ENCODE peak calls at places on chromosomes 3 and 15, in eight cellular contexts. T, G, Z, L, A, Q, I and K are unnamed samples. For H3K9me3, the result is how much of the 10 kb centered on the place peaks cover.

GRCh38 chr3:45104715-45105711 is 41.2 kb downstream of the CDCP1 start:
- DNase-seq in T (peak), G (no peak), Z (no peak), L (no peak), A (peak), Q (no peak), I (no peak), K (no peak)

GRCh38 chr15:100433304-100433703 is 91.5 kb upstream of the ADAMTS17 start:
- DNase-seq in T (no peak), G (no peak), Z (no peak), L (no peak), A (no peak), Q (no peak), I (no peak), K (no peak)

GRCh38 chr3:119819806-119820205 is 37.9 kb downstream of the NR1I2 start:
- DNase-seq in T (peak), G (no peak), Z (no peak), L (no peak), A (peak), Q (no peak), I (no peak), K (no peak)

GRCh38 chr3:45957606-45958005 is 14.3 kb downstream of the CXCR6 start:
- DNase-seq in T (no peak), G (no peak), Z (no peak), L (no peak), A (no peak), Q (no peak), I (no peak), K (no peak)

GRCh38 chr3:37864904-37865303 is 3.2 kb downstream of the CTDSPL start:
- DNase-seq in T (no peak), G (no peak), Z (no peak), L (no peak), A (no peak), Q (no peak), I (no peak), K (peak)

GRCh38 chr15:27668471-27669220 is 430.5 kb downstream of the OCA2 start:
- DNase-seq in T (no peak), G (no peak), Z (no peak), L (no peak), A (no peak), Q (no peak), I (no peak), K (no peak)

GRCh38 chr3:108835101-108835500 is 12.5 kb downstream of the TRAT1 start:
- DNase-seq in T (no peak), G (no peak), Z (peak), L (no peak), A (no peak), Q (no peak), I (no peak), K (no peak)

GRCh38 chr15:63354771-63355650 is 26.6 kb downstream of the CA12 start:
- DNase-seq in T (no peak), G (no peak), Z (no peak), L (no peak), A (no peak), Q (no peak), I (no peak), K (no peak)

GRCh38 chr3:176578316-176578715 is 619.0 kb downstream of the TBL1XR1 start:
- DNase-seq in T (no peak), G (no peak), Z (no peak), L (no peak), A (no peak), Q (no peak), I (no peak), K (no peak)

GRCh38 chr15:43930556-43930955 is 103.8 kb downstream of the WDR76 start:
- DNase-seq in T (no peak), G (no peak), Z (no peak), L (no peak), A (no peak), Q (no peak), I (no peak), K (no peak)

GRCh38 chr3:157111578-157111977 is 48.4 kb downstream of the CCNL1 start:
- DNase-seq in T (peak), G (no peak), Z (no peak), L (no peak), A (no peak), Q (no peak), I (no peak), K (no peak)

GRCh38 chr3:141776885-141777284 is 13.7 kb downstream of the GRK7 start:
- DNase-seq in T (no peak), G (no peak), Z (no peak), L (no peak), A (no peak), Q (no peak), I (no peak), K (no peak)

GRCh38 chr15:70902105-70902504 is 9.5 kb downstream of the LRRC49 start:
- DNase-seq in T (peak), G (no peak), Z (no peak), L (peak), A (peak), Q (no peak), I (peak), K (no peak)

GRCh38 chr3:25171118-25171912 is 256.7 kb upstream of the RARB start:
- DNase-seq in T (no peak), G (no peak), Z (no peak), L (no peak), A (no peak), Q (no peak), I (no peak), K (no peak)

GRCh38 chr3:40616420-40616819 is 91.7 kb downstream of the ZNF621 start:
- DNase-seq in T (no peak), G (no peak), Z (no peak), L (no peak), A (no peak), Q (no peak), I (no peak), K (no peak)

GRCh38 chr15:92683511-92683834 is 27.9 kb upstream of the FAM174B start:
- DNase-seq in T (peak), G (no peak), Z (no peak), L (no peak), A (no peak), Q (peak), I (no peak), K (no peak)

GRCh38 chr3:106206613-106207012 is 337.8 kb upstream of the CBLB start:
- DNase-seq in T (no peak), G (no peak), Z (no peak), L (no peak), A (no peak), Q (no peak), I (no peak), K (no peak)

GRCh38 chr3:112375117-112375516 is 42.2 kb downstream of the CD200 start:
- DNase-seq in T (no peak), G (no peak), Z (no peak), L (no peak), A (no peak), Q (no peak), I (no peak), K (no peak)

GRCh38 chr3:45639044-45639392 is 44.5 kb downstream of the LIMD1 start:
- DNase-seq in T (no peak), G (no peak), Z (no peak), L (no peak), A (no peak), Q (no peak), I (no peak), K (no peak)

GRCh38 chr15:26697913-26698312 is 75.0 kb downstream of the GABRB3 start:
- DNase-seq in T (no peak), G (no peak), Z (no peak), L (no peak), A (no peak), Q (no peak), I (no peak), K (no peak)

GRCh38 chr3:25678581-25678980 is 13.9 kb upstream of the TOP2B start:
- DNase-seq in T (peak), G (no peak), Z (no peak), L (no peak), A (no peak), Q (no peak), I (no peak), K (no peak)

GRCh38 chr3:121111914-121112612 is 204.1 kb downstream of the STXBP5L start:
- DNase-seq in T (no peak), G (no peak), Z (no peak), L (no peak), A (no peak), Q (no peak), I (no peak), K (no peak)

GRCh38 chr3:53650424-53650823 is 156.0 kb downstream of the CACNA1D start:
- DNase-seq in T (no peak), G (no peak), Z (no peak), L (no peak), A (no peak), Q (no peak), I (no peak), K (no peak)

GRCh38 chr15:31465083-31465955 is 138.7 kb downstream of the KLF13 start:
- DNase-seq in T (no peak), G (no peak), Z (no peak), L (no peak), A (no peak), Q (peak), I (no peak), K (no peak)

GRCh38 chr3:151501905-151502615 is 41.2 kb upstream of the IGSF10 start:
- DNase-seq in T (no peak), G (no peak), Z (no peak), L (no peak), A (no peak), Q (no peak), I (no peak), K (no peak)

GRCh38 chr15:49060710-49061483 is 14.7 kb upstream of the SECISBP2L start:
- DNase-seq in T (peak), G (no peak), Z (no peak), L (no peak), A (peak), Q (no peak), I (no peak), K (no peak)

GRCh38 chr3:160331127-160331937 is 67.7 kb downstream of the IFT80 start:
- DNase-seq in T (peak), G (no peak), Z (no peak), L (no peak), A (peak), Q (no peak), I (peak), K (peak)

GRCh38 chr15:91975241-91975978 is 121.9 kb downstream of the SLCO3A1 start:
- DNase-seq in T (no peak), G (no peak), Z (no peak), L (no peak), A (no peak), Q (no peak), I (no peak), K (no peak)

GRCh38 chr15:28191832-28192231 is 92.7 kb upstream of the OCA2 start:
- DNase-seq in T (peak), G (no peak), Z (no peak), L (no peak), A (peak), Q (peak), I (no peak), K (no peak)

GRCh38 chr15:78103406-78104118 is 11.2 kb downstream of the SH2D7 start:
- DNase-seq in T (no peak), G (no peak), Z (peak), L (peak), A (no peak), Q (peak), I (no peak), K (no peak)

GRCh38 chr15:45435124-45435903 is 57.0 kb upstream of the GATM start:
- DNase-seq in T (no peak), G (no peak), Z (no peak), L (no peak), A (no peak), Q (no peak), I (no peak), K (no peak)

GRCh38 chr15:25059698-25060471 is 105.1 kb downstream of the SNRPN start:
- DNase-seq in T (no peak), G (no peak), Z (no peak), L (no peak), A (no peak), Q (no peak), I (no peak), K (no peak)
- H3K9me3 ChIP-seq in T (under half), G (half or more), Z (half or more), L (under half), A (half or more), Q (half or more), I (half or more), K (half or more)

DNA sequence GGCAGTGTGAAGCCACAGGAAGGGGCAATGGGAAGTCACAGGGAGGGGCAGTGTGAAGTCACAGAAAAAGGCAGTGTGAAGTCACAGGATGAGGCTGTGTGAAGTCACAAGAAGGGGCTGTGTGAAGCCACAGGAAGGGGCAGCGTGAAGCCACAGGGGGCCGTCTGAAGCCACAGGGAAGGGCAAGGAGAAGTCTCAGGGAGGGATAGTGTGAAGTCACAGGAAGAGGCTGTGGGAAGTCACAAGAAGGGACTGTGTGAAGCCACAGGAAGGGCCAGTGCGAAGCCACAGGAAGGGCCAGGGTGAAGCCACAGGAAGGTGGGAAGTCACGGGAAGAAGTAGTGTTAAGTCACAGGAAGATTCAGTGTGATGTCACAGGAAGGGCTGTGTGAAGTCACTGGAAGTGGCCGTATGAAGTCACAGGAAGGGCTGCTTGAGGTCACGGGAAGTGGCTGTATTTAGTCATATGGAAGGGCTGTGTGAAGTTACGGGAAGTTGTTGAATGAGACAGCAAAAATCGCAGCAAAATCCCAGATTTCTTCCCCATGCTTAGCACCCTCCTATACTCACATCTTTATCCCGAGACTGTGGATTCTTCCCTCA is 38.6 kb downstream of the GASK1A start:
- DNase-seq in T (no peak), G (no peak), Z (no peak), L (no peak), A (no peak), Q (no peak), I (no peak), K (no peak)
- H3K9me3 ChIP-seq in T (under half), G (under half), Z (under half), L (under half), A (under half), Q (under half), I (under half), K (under half)

GRCh38 chr3:13707456-13707855 is 158.5 kb downstream of the FBLN2 start:
- DNase-seq in T (no peak), G (no peak), Z (no peak), L (no peak), A (no peak), Q (no peak), I (no peak), K (no peak)
- H3K9me3 ChIP-seq in T (under half), G (under half), Z (under half), L (under half), A (under half), Q (under half), I (under half), K (under half)

DNA sequence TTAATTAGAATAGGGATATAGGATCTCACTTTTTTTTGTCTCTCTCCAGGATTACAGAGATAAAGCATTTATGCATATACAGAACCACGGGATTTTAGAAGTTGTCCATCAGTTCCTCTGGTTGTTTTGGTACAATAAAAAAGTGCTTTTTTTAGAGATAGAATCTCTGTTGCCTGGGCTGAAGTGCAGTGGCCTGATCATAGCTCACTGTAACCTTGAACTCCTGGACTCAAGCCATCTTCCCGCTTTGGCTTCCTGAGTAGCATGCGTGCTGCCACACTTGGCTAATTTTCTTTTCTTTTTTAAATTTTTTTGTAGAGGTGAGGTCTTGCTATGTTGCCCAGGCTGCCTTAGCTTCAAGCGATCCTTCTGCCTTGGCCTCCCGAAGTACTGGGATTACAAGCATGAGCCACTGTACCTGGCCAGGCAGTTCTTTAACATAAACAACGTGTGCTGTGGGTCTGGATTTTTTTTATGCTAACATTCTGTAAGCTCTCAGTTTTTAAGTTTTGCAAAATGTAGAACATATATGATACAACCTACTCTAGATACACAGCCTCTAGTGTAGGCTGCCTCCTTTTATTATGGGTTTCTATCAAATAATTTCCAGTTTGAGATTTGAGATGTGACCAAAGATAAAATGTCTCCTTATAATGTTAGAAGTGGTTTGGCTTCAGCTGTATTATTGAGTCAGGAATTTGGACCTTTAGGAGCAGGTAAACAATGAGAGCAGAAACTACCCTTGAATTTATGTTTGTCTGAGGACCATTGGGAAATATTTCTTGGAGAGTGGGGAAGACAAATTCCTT is 57.4 kb upstream of the ULK4 start:
- DNase-seq in T (no peak), G (no peak), Z (no peak), L (no peak), A (no peak), Q (peak), I (no peak), K (no peak)
- H3K9me3 ChIP-seq in T (under half), G (under half), Z (under half), L (under half), A (under half), Q (under half), I (under half), K (under half)

GRCh38 chr15:94937243-94937642 is 705.9 kb downstream of the MCTP2 start:
- DNase-seq in T (no peak), G (no peak), Z (no peak), L (no peak), A (no peak), Q (no peak), I (no peak), K (no peak)
- H3K9me3 ChIP-seq in T (under half), G (under half), Z (under half), L (under half), A (under half), Q (under half), I (under half), K (under half)

DNA sequence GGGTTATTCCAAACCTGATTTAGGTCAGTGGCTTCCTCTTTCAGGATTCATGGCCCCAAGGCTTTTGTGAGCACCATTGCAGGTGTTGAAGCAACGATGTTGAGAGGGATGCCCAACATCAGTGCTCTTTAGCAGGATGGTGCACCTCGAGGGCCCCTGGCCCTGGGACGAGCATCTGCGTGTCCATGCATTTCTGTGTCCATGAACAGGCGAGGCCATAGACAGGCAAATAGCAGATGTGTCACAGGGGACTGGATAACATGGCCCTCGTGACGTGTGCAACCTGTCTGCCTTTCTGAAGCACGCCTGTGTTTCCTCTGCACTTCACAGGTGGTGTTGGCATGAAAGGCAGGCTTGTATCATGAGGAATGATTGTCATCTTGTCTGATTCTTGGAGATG is 132.3 kb downstream of the SNRPN start:
- DNase-seq in T (no peak), G (no peak), Z (no peak), L (no peak), A (no peak), Q (peak), I (no peak), K (no peak)
- H3K9me3 ChIP-seq in T (under half), G (half or more), Z (half or more), L (under half), A (half or more), Q (half or more), I (half or more), K (under half)

GRCh38 chr3:42914771-42915515 is 9.0 kb downstream of the ZNF662 start:
- DNase-seq in T (no peak), G (no peak), Z (no peak), L (no peak), A (no peak), Q (no peak), I (no peak), K (no peak)
- H3K9me3 ChIP-seq in T (under half), G (half or more), Z (under half), L (under half), A (under half), Q (half or more), I (under half), K (under half)

DNA sequence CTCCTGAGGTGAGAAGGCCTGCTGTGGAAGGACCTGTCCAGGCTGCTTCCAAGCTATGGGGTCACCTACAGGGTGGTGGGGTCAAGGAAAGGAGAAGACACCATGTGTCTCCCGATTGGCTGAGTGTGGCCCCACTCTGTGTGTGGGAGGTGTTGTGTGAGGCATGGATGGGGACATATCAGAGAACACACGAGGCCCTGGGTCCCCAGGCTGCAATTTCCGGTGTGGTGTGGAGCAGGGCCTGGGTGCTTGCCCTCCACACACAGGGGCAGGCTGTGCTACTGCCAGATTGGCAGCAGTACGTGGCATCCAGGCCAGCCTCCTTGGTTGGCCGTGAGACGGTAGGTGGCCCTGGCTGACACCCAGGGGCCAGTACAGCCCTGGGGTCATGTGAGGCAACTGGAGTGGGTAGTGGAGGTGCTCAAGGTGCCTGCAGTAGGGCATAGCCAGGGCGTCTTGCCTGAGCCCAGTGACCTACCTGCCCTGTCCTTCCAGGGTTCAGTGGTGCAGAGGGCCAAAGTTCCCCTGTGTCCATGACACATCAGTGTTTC is 233.8 kb downstream of the SNRPN start:
- DNase-seq in T (no peak), G (no peak), Z (no peak), L (no peak), A (no peak), Q (no peak), I (no peak), K (no peak)
- H3K9me3 ChIP-seq in T (under half), G (under half), Z (under half), L (under half), A (half or more), Q (half or more), I (under half), K (under half)

GRCh38 chr15:80506494-80506893 is 102.3 kb downstream of the ARNT2 start:
- DNase-seq in T (no peak), G (no peak), Z (no peak), L (no peak), A (no peak), Q (no peak), I (no peak), K (no peak)

GRCh38 chr15:80507131-80507530 is 102.9 kb downstream of the ARNT2 start:
- DNase-seq in T (no peak), G (no peak), Z (no peak), L (no peak), A (peak), Q (no peak), I (no peak), K (no peak)

GRCh38 chr15:80503319-80503952 is 99.3 kb downstream of the ARNT2 start:
- DNase-seq in T (no peak), G (no peak), Z (no peak), L (no peak), A (no peak), Q (no peak), I (no peak), K (no peak)

GRCh38 chr15:80502782-80503181 is 98.6 kb downstream of the ARNT2 start:
- DNase-seq in T (no peak), G (no peak), Z (no peak), L (no peak), A (no peak), Q (no peak), I (no peak), K (no peak)

DNA sequence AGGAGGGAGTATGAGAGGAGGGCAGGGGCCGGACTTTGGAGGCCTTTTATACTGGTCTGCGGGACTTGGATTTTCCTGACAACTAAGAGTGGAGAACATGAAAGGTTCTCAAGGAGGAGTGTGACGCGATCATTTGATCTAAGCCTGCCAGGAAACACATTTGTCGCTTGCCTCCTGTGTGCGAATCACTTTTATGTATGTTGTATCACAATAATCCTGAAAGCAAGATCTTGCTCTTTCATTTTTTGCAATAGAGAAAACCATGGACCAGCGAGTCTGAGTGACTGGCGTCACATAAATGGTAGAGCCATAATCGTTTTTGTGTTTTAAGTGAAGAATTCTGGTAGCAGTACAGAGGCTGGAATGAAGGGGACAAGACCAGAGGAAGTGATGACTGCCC is 100.7 kb downstream of the ARNT2 start:
- DNase-seq in T (no peak), G (no peak), Z (no peak), L (no peak), A (no peak), Q (no peak), I (no peak), K (no peak)
- H3K9me3 ChIP-seq in T (under half), G (under half), Z (under half), L (under half), A (under half), Q (under half), I (under half), K (under half)